ENCODE peak calls at places on chromosomes 13 and 19, in seven cellular contexts. X, U, R, B, S, M and K are unnamed samples. For H3K4me1, the result is how much of the 10 kb centered on the place peaks cover.

GRCh38 chr13:90315061-90315460 is 1032.4 kb upstream of the MIR17HG start:
- DNase-seq in X (no peak), R (no peak), B (no peak), U (no peak), M (no peak), S (no peak), K (no peak)

GRCh38 chr19:56671613-56671994 is at the start of gene ZNF835:
- DNase-seq in B (peak), S (no peak), R (peak), X (peak), U (peak), M (peak), K (peak)

GRCh38 chr19:30881986-30882385 is 467.2 kb downstream of the TSHZ3 start:
- DNase-seq in R (no peak), X (no peak), M (no peak), B (no peak), S (no peak), U (no peak), K (no peak)

GRCh38 chr19:40528078-40528477 is 48.6 kb upstream of the SHKBP1 start:
- DNase-seq in X (no peak), B (no peak), M (no peak), S (no peak), R (no peak), U (no peak), K (no peak)

GRCh38 chr13:87168390-87168789 is 502.8 kb upstream of the SLITRK5 start:
- DNase-seq in M (no peak), X (no peak), U (no peak), R (no peak), S (no peak), B (no peak), K (no peak)

GRCh38 chr19:11581740-11582139 is 4.3 kb upstream of the ACP5 start:
- DNase-seq in R (no peak), X (no peak), S (no peak), B (no peak), U (no peak), M (no peak), K (no peak)

GRCh38 chr13:105513448-105513847 is 1022.0 kb downstream of the EFNB2 start:
- DNase-seq in S (no peak), R (no peak), B (no peak), X (no peak), M (no peak), U (no peak), K (no peak)

GRCh38 chr19:50286443-50286842 is 42.7 kb downstream of the KCNC3 start:
- DNase-seq in R (no peak), X (no peak), M (no peak), S (no peak), B (no peak), U (no peak), K (no peak)

GRCh38 chr19:5292843-5293606 is 47.6 kb downstream of the PTPRS start:
- DNase-seq in X (peak), S (peak), U (peak), B (peak), R (peak), M (peak), K (no peak)

GRCh38 chr13:21075303-21076264 is 14.2 kb upstream of the LATS2 start:
- DNase-seq in X (no peak), R (peak), U (peak), B (no peak), S (no peak), M (no peak), K (peak)

GRCh38 chr13:50410921-50411712 is 395.9 kb downstream of the KCNRG start:
- DNase-seq in U (no peak), S (peak), R (no peak), X (no peak), B (no peak), M (peak), K (no peak)

GRCh38 chr19:35107541-35107939 is 8.1 kb upstream of the FXYD3 start:
- DNase-seq in M (no peak), R (no peak), B (peak), S (peak), U (no peak), X (no peak), K (peak)

GRCh38 chr13:111413407-111414187 is 93.2 kb downstream of the TEX29 start:
- DNase-seq in R (no peak), M (no peak), U (no peak), B (no peak), S (no peak), X (no peak), K (no peak)

GRCh38 chr19:18589380-18590272 is 1.0 kb downstream of the REX1BD start:
- DNase-seq in X (peak), U (peak), B (no peak), S (peak), M (peak), R (peak), K (peak)
- H3K4me1 ChIP-seq in X (under half), U (under half), B (under half), S (under half), M (under half), R (half or more), K (under half)

GRCh38 chr19:13119654-13120053 is 1.6 kb downstream of the NACC1 start:
- DNase-seq in M (no peak), U (no peak), S (no peak), X (no peak), B (no peak), R (no peak), K (no peak)
- H3K4me3 ChIP-seq in M (peak), U (no peak), S (peak), X (no peak), B (no peak), R (peak), K (no peak)

DNA sequence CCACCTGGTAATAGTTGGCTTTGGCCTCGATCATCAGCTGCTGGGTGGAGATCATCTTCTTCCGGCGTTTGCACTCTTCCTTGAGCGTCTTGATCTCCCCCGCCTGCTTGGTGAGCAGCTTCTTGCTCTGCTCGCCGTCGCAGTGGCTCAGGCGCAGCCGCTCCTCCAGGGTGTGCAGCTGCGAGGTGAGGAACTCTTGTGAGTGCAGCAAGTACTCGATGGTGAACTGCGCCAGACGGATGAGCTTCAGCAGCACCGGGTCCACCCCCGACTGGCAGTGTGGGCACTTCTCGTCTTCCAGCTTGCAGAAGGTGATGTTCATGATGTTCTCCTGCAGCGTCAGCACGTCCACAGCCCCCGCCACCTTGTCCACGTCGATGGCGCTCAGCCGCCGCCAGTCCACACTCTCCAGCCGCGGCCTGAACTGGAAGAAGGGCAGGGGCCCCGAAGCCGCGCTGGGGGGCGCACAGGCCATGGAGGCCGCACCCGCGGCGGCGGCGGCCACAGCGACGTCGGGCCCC is 3.2 kb downstream of the DZIP1 start:
- DNase-seq in S (no peak), X (no peak), U (no peak), B (no peak), M (no peak), R (peak), K (peak)
- TF ChIP-seq CTCF in S (no peak), X (no peak), U (no peak), B (no peak), M (no peak), R (no peak), K (no peak)

DNA sequence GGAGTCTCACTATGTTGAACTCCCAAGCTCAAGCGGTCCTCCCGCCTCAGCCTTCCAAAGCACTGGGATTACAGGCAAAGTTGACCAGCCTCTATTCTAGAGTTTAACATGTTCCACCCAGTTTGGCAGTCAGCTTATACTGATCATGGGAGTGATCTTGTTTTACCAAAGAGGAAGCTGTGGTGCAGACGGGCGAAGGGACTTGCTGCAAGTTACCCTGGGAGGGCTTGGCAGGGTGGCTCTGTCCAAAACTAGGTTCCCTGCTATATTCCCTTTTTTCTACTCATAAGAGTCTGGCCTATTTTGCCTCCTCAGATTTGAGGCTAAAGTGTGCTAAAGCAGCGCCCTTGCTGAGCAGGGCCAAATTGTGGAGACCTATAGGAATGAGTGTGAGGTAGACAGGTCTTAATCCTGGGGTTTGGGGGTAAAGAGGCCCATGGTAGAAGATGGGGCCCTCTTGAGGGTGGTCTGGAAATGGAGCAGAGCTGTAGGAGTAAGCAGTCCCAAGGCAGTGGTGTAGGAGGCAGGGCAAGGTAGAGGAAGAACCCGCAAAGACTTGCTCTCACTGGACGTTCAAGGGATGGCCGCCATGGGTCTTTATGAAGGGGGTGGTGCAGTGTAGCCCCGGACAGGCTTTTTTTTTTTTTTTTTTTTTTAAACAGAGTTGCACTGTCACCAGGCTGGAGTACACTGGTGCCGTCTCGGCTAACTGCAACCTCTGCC is 3.3 kb downstream of the RPS19 start:
- DNase-seq in M (no peak), R (no peak), B (no peak), X (no peak), U (no peak), S (no peak), K (no peak)
- H3K4me1 ChIP-seq in M (under half), R (half or more), B (under half), X (under half), U (half or more), S (under half), K (under half)

DNA sequence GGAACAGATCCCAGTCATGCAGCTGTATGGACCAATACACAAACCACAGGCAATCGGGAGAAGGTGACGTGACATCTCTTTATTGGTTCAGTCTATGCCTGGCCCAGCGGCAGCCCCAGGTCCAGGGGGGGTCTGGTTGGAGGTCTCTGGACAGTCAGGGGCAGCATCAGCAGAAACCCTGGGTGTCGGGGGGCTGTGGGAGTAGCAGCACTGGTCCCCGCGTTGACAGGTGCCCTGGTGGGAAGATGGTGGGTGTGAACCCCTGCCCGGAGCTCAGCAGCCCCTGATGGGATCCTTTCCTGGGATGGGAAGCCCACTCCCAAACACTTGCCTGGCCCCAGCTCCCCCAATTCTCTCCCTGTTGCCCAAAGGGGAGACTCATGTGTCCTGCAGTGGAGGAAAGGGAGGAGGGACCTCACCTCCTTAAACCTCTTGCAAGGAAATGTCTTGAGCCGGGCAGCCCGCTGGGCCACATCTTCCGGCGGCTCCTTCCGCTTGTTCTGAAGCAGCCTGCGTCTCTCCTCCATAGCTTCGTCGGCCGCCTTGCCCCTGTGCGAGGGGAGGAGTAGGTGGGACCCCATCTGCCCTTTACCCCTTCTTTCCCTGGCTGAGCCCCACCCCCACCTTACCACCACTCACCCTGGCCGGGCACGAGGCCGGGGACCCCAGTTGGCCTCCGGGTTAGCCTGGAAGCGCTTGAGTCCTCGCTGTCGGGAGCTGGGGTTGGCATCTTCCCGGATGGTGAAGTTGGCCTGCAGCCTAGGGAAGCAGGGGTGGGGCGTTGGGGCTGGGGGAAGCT is 2.4 kb upstream of the LYL1 start:
- DNase-seq in B (no peak), S (no peak), R (no peak), U (peak), X (no peak), M (no peak), K (peak)
- H3K4me3 ChIP-seq in B (no peak), S (no peak), R (no peak), U (peak), X (no peak), M (peak), K (no peak)